ENCODE peak calls at places on chromosomes 3 and 15, in six cellular contexts. C is iPS-NIHi11; B is AML-193; J is activated naive CD4-positive, alpha-beta T cell treated with anti-CD3 and anti-CD28 coated beads for 36 hours; Y is stimulated activated CD8-positive, alpha-beta memory T cell treated with anti-CD3 and anti-CD28 coated beads, Interleukin-7, amount 100 ng/mL, for 24 hours; I is CD4-positive, alpha-beta T cell. P is an unnamed sample.

GRCh38 chr3:126100688-126101301 is 16.9 kb upstream of the SLC41A3 start:
- DNase-seq in Y (no peak), J (no peak), B (no peak), C (peak), I (no peak), P (no peak)

GRCh38 chr15:69342460-69343076 is 43.9 kb downstream of the PAQR5 start:
- DNase-seq in I (no peak), C (no peak), Y (no peak), J (no peak), B (no peak), P (no peak)

GRCh38 chr3:16800361-16800760 is 84.4 kb upstream of the PLCL2 start:
- DNase-seq in Y (no peak), I (no peak), B (no peak), J (no peak), C (peak), P (no peak)

GRCh38 chr3:155876037-155876436 is 5.6 kb downstream of the GMPS start:
- DNase-seq in J (no peak), B (no peak), I (no peak), Y (no peak), C (no peak), P (no peak)

GRCh38 chr3:177615015-177615414 is 417.7 kb upstream of the TBL1XR1 start:
- DNase-seq in I (no peak), B (peak), C (no peak), Y (no peak), J (no peak), P (no peak)

GRCh38 chr3:57331078-57331477 is 38.6 kb upstream of the ASB14 start:
- DNase-seq in C (peak), J (no peak), Y (no peak), I (no peak), B (no peak), P (no peak)

GRCh38 chr15:63888146-63888545 is 54.4 kb upstream of the HERC1 start:
- DNase-seq in J (no peak), I (no peak), Y (no peak), C (no peak), B (no peak), P (no peak)

GRCh38 chr15:77179541-77179998 is 108.7 kb upstream of the TSPAN3 start:
- DNase-seq in Y (no peak), I (no peak), C (no peak), B (no peak), J (peak), P (no peak)

GRCh38 chr3:149886957-149887356 is 73.9 kb downstream of the RNF13 start:
- DNase-seq in J (no peak), B (no peak), C (peak), I (no peak), Y (no peak), P (no peak)

GRCh38 chr15:99511865-99512632 is 53.7 kb upstream of the MEF2A start:
- DNase-seq in J (no peak), I (no peak), B (no peak), Y (no peak), C (no peak), P (no peak)

GRCh38 chr15:88166330-88166993 is 90.1 kb downstream of the NTRK3 start:
- DNase-seq in C (peak), B (no peak), I (no peak), J (peak), Y (no peak), P (no peak)

GRCh38 chr3:59310736-59311135 is 260.9 kb upstream of the CFAP20DC start:
- DNase-seq in J (no peak), I (no peak), Y (no peak), C (no peak), B (no peak), P (no peak)

GRCh38 chr3:44114142-44114541 is 127.5 kb upstream of the TOPAZ1 start:
- DNase-seq in J (peak), C (peak), B (no peak), I (peak), Y (peak), P (peak)

GRCh38 chr15:38714309-38715072 is 149.9 kb upstream of the RASGRP1 start:
- DNase-seq in I (no peak), B (no peak), C (no peak), Y (no peak), J (no peak), P (no peak)

GRCh38 chr15:99983894-99984293 is 250.7 kb upstream of the LYSMD4 start:
- DNase-seq in Y (no peak), J (no peak), C (peak), B (no peak), I (no peak), P (no peak)

GRCh38 chr3:57228734-57229505 is 1.4 kb downstream of the APPL1 start:
- DNase-seq in I (no peak), B (peak), Y (no peak), C (no peak), J (peak), P (no peak)

GRCh38 chr3:185253645-185254410 is at the start of gene EHHADH:
- DNase-seq in C (peak), J (peak), Y (peak), I (peak), B (peak), P (peak)

GRCh38 chr3:169790687-169791429 is 17.7 kb downstream of the MYNN start:
- DNase-seq in B (no peak), J (no peak), C (no peak), I (no peak), Y (no peak), P (no peak)

GRCh38 chr3:52091566-52092290 is 35.4 kb upstream of the DUSP7 start:
- DNase-seq in C (no peak), Y (no peak), B (no peak), I (no peak), J (no peak), P (no peak)

GRCh38 chr15:26178821-26179220 is 315.7 kb upstream of the ATP10A start:
- DNase-seq in I (no peak), Y (no peak), J (no peak), C (no peak), B (no peak), P (no peak)

GRCh38 chr3:50268703-50269451 is at the start of gene SEMA3B:
- DNase-seq in J (no peak), C (peak), B (no peak), I (no peak), Y (no peak), P (no peak)

GRCh38 chr15:74780983-74781672 is 752 bp upstream of the CSK start:
- DNase-seq in J (peak), B (peak), C (no peak), I (no peak), Y (no peak), P (peak)

GRCh38 chr3:45564172-45564571 is 30.4 kb upstream of the LIMD1 start:
- DNase-seq in I (no peak), C (no peak), B (no peak), Y (no peak), J (no peak), P (no peak)

GRCh38 chr3:129597792-129598381 is 8.6 kb downstream of the PLXND1 start:
- DNase-seq in B (no peak), J (no peak), C (no peak), I (no peak), Y (no peak), P (no peak)

GRCh38 chr3:67461667-67462142 is 192.7 kb downstream of the SUCLG2 start:
- DNase-seq in C (no peak), I (no peak), J (no peak), B (no peak), Y (no peak), P (no peak)

GRCh38 chr3:70989174-70989573 is 594.4 kb downstream of the FOXP1 start:
- DNase-seq in J (no peak), C (no peak), Y (no peak), B (no peak), I (no peak), P (no peak)

GRCh38 chr15:93046120-93046519 is 42.9 kb downstream of the RGMA start:
- DNase-seq in J (no peak), I (no peak), C (no peak), B (no peak), Y (no peak), P (no peak)

GRCh38 chr3:107880702-107881101 is 210.1 kb downstream of the CD47 start:
- DNase-seq in B (no peak), J (no peak), I (no peak), C (no peak), Y (no peak), P (no peak)

GRCh38 chr3:116815831-116816588 is 106.4 kb downstream of the TUSC7 start:
- DNase-seq in B (no peak), J (no peak), C (no peak), I (no peak), Y (no peak), P (no peak)

GRCh38 chr3:121956363-121956762 is 62.2 kb downstream of the SLC15A2 start:
- DNase-seq in J (no peak), Y (no peak), C (peak), I (no peak), B (no peak), P (no peak)

GRCh38 chr3:12841085-12841969 is at the start of gene RPL32:
- DNase-seq in J (peak), B (peak), C (peak), Y (peak), I (peak), P (peak)

GRCh38 chr3:60629816-60630215 is 621.4 kb downstream of the FHIT start:
- DNase-seq in B (no peak), I (no peak), J (no peak), C (no peak), Y (no peak), P (no peak)

GRCh38 chr15:82539690-82540054 is 585 bp downstream of the RPS17 start:
- DNase-seq in C (no peak), Y (no peak), J (peak), I (no peak), B (no peak), P (no peak)

GRCh38 chr15:85749261-85750151 is 45.2 kb downstream of the KLHL25 start:
- DNase-seq in Y (no peak), I (no peak), B (no peak), J (no peak), C (no peak), P (no peak)

P was measured in activated CD4-positive, CD25-positive, alpha-beta regulatory T cell treated with anti-CD3 and anti-CD28 coated beads, Interleukin-2, amount 50 U/mL, for 72 hours.